ENCODE peak calls at places on chromosomes 11 and 22, in eight cellular contexts. One of them, this sample, is unnamed.

GRCh38 chr11:6653055-6653454 is 2.6 kb downstream of the DCHS1 start:
- DNase-seq in activated T-cell treated with anti-CD3 and anti-CD28 coated beads, Interleukin-2, amount 50 U/mL, for 72 hours: no peak
- DNase-seq in T-helper 17 cell: no peak
- DNase-seq in NCI-H345: no peak
- DNase-seq in AG09309: no peak
- DNase-seq in effector CD4-positive, alpha-beta T cell: no peak
- DNase-seq in NCI-H1436: no peak
- DNase-seq in prostate gland: no peak
- DNase-seq in this sample: no peak

GRCh38 chr22:46929689-46930225 is 167.3 kb downstream of the TBC1D22A start:
- DNase-seq in activated T-cell treated with anti-CD3 and anti-CD28 coated beads, Interleukin-2, amount 50 U/mL, for 72 hours: no peak
- DNase-seq in T-helper 17 cell: no peak
- DNase-seq in NCI-H345: no peak
- DNase-seq in AG09309: no peak
- DNase-seq in effector CD4-positive, alpha-beta T cell: no peak
- DNase-seq in NCI-H1436: no peak
- DNase-seq in prostate gland: no peak
- DNase-seq in this sample: peak

GRCh38 chr11:112613051-112613972 is 347.9 kb upstream of the NCAM1 start:
- DNase-seq in activated T-cell treated with anti-CD3 and anti-CD28 coated beads, Interleukin-2, amount 50 U/mL, for 72 hours: no peak
- DNase-seq in T-helper 17 cell: no peak
- DNase-seq in NCI-H345: peak
- DNase-seq in AG09309: no peak
- DNase-seq in effector CD4-positive, alpha-beta T cell: no peak
- DNase-seq in NCI-H1436: peak
- DNase-seq in prostate gland: no peak
- DNase-seq in this sample: no peak

GRCh38 chr11:59223177-59223576 is 10.4 kb upstream of the MPEG1 start:
- DNase-seq in activated T-cell treated with anti-CD3 and anti-CD28 coated beads, Interleukin-2, amount 50 U/mL, for 72 hours: no peak
- DNase-seq in T-helper 17 cell: no peak
- DNase-seq in NCI-H345: no peak
- DNase-seq in AG09309: no peak
- DNase-seq in effector CD4-positive, alpha-beta T cell: no peak
- DNase-seq in NCI-H1436: no peak
- DNase-seq in prostate gland: no peak
- DNase-seq in this sample: no peak

GRCh38 chr11:65185869-65186341 is 4.2 kb downstream of the CAPN1 start:
- DNase-seq in activated T-cell treated with anti-CD3 and anti-CD28 coated beads, Interleukin-2, amount 50 U/mL, for 72 hours: no peak
- DNase-seq in T-helper 17 cell: no peak
- DNase-seq in NCI-H345: no peak
- DNase-seq in AG09309: no peak
- DNase-seq in effector CD4-positive, alpha-beta T cell: no peak
- DNase-seq in NCI-H1436: no peak
- DNase-seq in prostate gland: no peak
- DNase-seq in this sample: no peak

GRCh38 chr11:61752117-61752924 is at the start of gene MYRF:
- DNase-seq in activated T-cell treated with anti-CD3 and anti-CD28 coated beads, Interleukin-2, amount 50 U/mL, for 72 hours: peak
- DNase-seq in T-helper 17 cell: peak
- DNase-seq in NCI-H345: peak
- DNase-seq in AG09309: no peak
- DNase-seq in effector CD4-positive, alpha-beta T cell: peak
- DNase-seq in NCI-H1436: peak
- DNase-seq in prostate gland: peak
- DNase-seq in this sample: no peak

GRCh38 chr11:86460461-86461404 is 86.0 kb downstream of the CCDC81 start:
- DNase-seq in activated T-cell treated with anti-CD3 and anti-CD28 coated beads, Interleukin-2, amount 50 U/mL, for 72 hours: no peak
- DNase-seq in T-helper 17 cell: no peak
- DNase-seq in NCI-H345: no peak
- DNase-seq in AG09309: no peak
- DNase-seq in effector CD4-positive, alpha-beta T cell: no peak
- DNase-seq in NCI-H1436: no peak
- DNase-seq in prostate gland: no peak
- DNase-seq in this sample: no peak

GRCh38 chr11:13434247-13435205 is 28.5 kb downstream of the BTBD10 start:
- DNase-seq in activated T-cell treated with anti-CD3 and anti-CD28 coated beads, Interleukin-2, amount 50 U/mL, for 72 hours: no peak
- DNase-seq in T-helper 17 cell: no peak
- DNase-seq in NCI-H345: peak
- DNase-seq in AG09309: no peak
- DNase-seq in effector CD4-positive, alpha-beta T cell: no peak
- DNase-seq in NCI-H1436: no peak
- DNase-seq in prostate gland: no peak
- DNase-seq in this sample: no peak

GRCh38 chr11:86228967-86229330 is 15.6 kb upstream of the EED start:
- DNase-seq in activated T-cell treated with anti-CD3 and anti-CD28 coated beads, Interleukin-2, amount 50 U/mL, for 72 hours: peak
- DNase-seq in T-helper 17 cell: no peak
- DNase-seq in NCI-H345: no peak
- DNase-seq in AG09309: no peak
- DNase-seq in effector CD4-positive, alpha-beta T cell: no peak
- DNase-seq in NCI-H1436: no peak
- DNase-seq in prostate gland: no peak
- DNase-seq in this sample: no peak

GRCh38 chr11:73203790-73204189 is 14.3 kb upstream of the P2RY2 start:
- DNase-seq in activated T-cell treated with anti-CD3 and anti-CD28 coated beads, Interleukin-2, amount 50 U/mL, for 72 hours: no peak
- DNase-seq in T-helper 17 cell: no peak
- DNase-seq in NCI-H345: no peak
- DNase-seq in AG09309: no peak
- DNase-seq in effector CD4-positive, alpha-beta T cell: no peak
- DNase-seq in NCI-H1436: no peak
- DNase-seq in prostate gland: no peak
- DNase-seq in this sample: no peak

GRCh38 chr11:35347921-35348331 is 71.4 kb downstream of the SLC1A2 start:
- DNase-seq in activated T-cell treated with anti-CD3 and anti-CD28 coated beads, Interleukin-2, amount 50 U/mL, for 72 hours: no peak
- DNase-seq in T-helper 17 cell: no peak
- DNase-seq in NCI-H345: no peak
- DNase-seq in AG09309: peak
- DNase-seq in effector CD4-positive, alpha-beta T cell: no peak
- DNase-seq in NCI-H1436: no peak
- DNase-seq in prostate gland: no peak
- DNase-seq in this sample: no peak

GRCh38 chr11:35042265-35042664 is 96.7 kb upstream of the CD44 start:
- DNase-seq in activated T-cell treated with anti-CD3 and anti-CD28 coated beads, Interleukin-2, amount 50 U/mL, for 72 hours: no peak
- DNase-seq in T-helper 17 cell: no peak
- DNase-seq in NCI-H345: no peak
- DNase-seq in AG09309: no peak
- DNase-seq in effector CD4-positive, alpha-beta T cell: no peak
- DNase-seq in NCI-H1436: no peak
- DNase-seq in prostate gland: no peak
- DNase-seq in this sample: no peak

GRCh38 chr22:36386900-36387663 is 685 bp downstream of the MYH9 start:
- DNase-seq in activated T-cell treated with anti-CD3 and anti-CD28 coated beads, Interleukin-2, amount 50 U/mL, for 72 hours: peak
- DNase-seq in T-helper 17 cell: peak
- DNase-seq in NCI-H345: no peak
- DNase-seq in AG09309: no peak
- DNase-seq in effector CD4-positive, alpha-beta T cell: no peak
- DNase-seq in NCI-H1436: no peak
- DNase-seq in prostate gland: peak
- DNase-seq in this sample: peak

GRCh38 chr11:66638177-66639065 is at the start of gene RBM4:
- DNase-seq in activated T-cell treated with anti-CD3 and anti-CD28 coated beads, Interleukin-2, amount 50 U/mL, for 72 hours: peak
- DNase-seq in T-helper 17 cell: peak
- DNase-seq in NCI-H345: peak
- DNase-seq in AG09309: peak
- DNase-seq in effector CD4-positive, alpha-beta T cell: peak
- DNase-seq in NCI-H1436: peak
- DNase-seq in prostate gland: peak
- DNase-seq in this sample: peak

GRCh38 chr11:85653048-85653447 is 5.3 kb downstream of the TMEM126A start:
- DNase-seq in activated T-cell treated with anti-CD3 and anti-CD28 coated beads, Interleukin-2, amount 50 U/mL, for 72 hours: no peak
- DNase-seq in T-helper 17 cell: no peak
- DNase-seq in NCI-H345: no peak
- DNase-seq in AG09309: no peak
- DNase-seq in effector CD4-positive, alpha-beta T cell: no peak
- DNase-seq in NCI-H1436: no peak
- DNase-seq in prostate gland: no peak
- DNase-seq in this sample: no peak

GRCh38 chr22:25331050-25331449 is 111.6 kb downstream of the CRYBB2 start:
- DNase-seq in activated T-cell treated with anti-CD3 and anti-CD28 coated beads, Interleukin-2, amount 50 U/mL, for 72 hours: no peak
- DNase-seq in T-helper 17 cell: no peak
- DNase-seq in NCI-H345: no peak
- DNase-seq in AG09309: no peak
- DNase-seq in effector CD4-positive, alpha-beta T cell: no peak
- DNase-seq in NCI-H1436: no peak
- DNase-seq in prostate gland: no peak
- DNase-seq in this sample: no peak

GRCh38 chr11:122207921-122208764 is 92.1 kb upstream of the BLID start:
- DNase-seq in activated T-cell treated with anti-CD3 and anti-CD28 coated beads, Interleukin-2, amount 50 U/mL, for 72 hours: no peak
- DNase-seq in T-helper 17 cell: no peak
- DNase-seq in NCI-H345: no peak
- DNase-seq in AG09309: peak
- DNase-seq in effector CD4-positive, alpha-beta T cell: no peak
- DNase-seq in NCI-H1436: no peak
- DNase-seq in prostate gland: no peak
- DNase-seq in this sample: no peak

GRCh38 chr11:122633219-122633829 is 22.2 kb upstream of the UBASH3B start:
- DNase-seq in activated T-cell treated with anti-CD3 and anti-CD28 coated beads, Interleukin-2, amount 50 U/mL, for 72 hours: no peak
- DNase-seq in T-helper 17 cell: no peak
- DNase-seq in NCI-H345: peak
- DNase-seq in AG09309: no peak
- DNase-seq in effector CD4-positive, alpha-beta T cell: no peak
- DNase-seq in NCI-H1436: no peak
- DNase-seq in prostate gland: no peak
- DNase-seq in this sample: peak

GRCh38 chr22:44684506-44685383 is 17.3 kb upstream of the PRR5 start:
- DNase-seq in activated T-cell treated with anti-CD3 and anti-CD28 coated beads, Interleukin-2, amount 50 U/mL, for 72 hours: peak
- DNase-seq in T-helper 17 cell: peak
- DNase-seq in NCI-H345: peak
- DNase-seq in AG09309: peak
- DNase-seq in effector CD4-positive, alpha-beta T cell: peak
- DNase-seq in NCI-H1436: peak
- DNase-seq in prostate gland: peak
- DNase-seq in this sample: peak

GRCh38 chr22:39494471-39495120 is 7.5 kb upstream of the MIEF1 start:
- DNase-seq in activated T-cell treated with anti-CD3 and anti-CD28 coated beads, Interleukin-2, amount 50 U/mL, for 72 hours: no peak
- DNase-seq in T-helper 17 cell: no peak
- DNase-seq in NCI-H345: no peak
- DNase-seq in AG09309: no peak
- DNase-seq in effector CD4-positive, alpha-beta T cell: no peak
- DNase-seq in NCI-H1436: no peak
- DNase-seq in prostate gland: no peak
- DNase-seq in this sample: no peak

GRCh38 chr11:63901660-63902059 is 15.3 kb downstream of the RCOR2 start:
- DNase-seq in activated T-cell treated with anti-CD3 and anti-CD28 coated beads, Interleukin-2, amount 50 U/mL, for 72 hours: no peak
- DNase-seq in T-helper 17 cell: no peak
- DNase-seq in NCI-H345: no peak
- DNase-seq in AG09309: no peak
- DNase-seq in effector CD4-positive, alpha-beta T cell: no peak
- DNase-seq in NCI-H1436: no peak
- DNase-seq in prostate gland: no peak
- DNase-seq in this sample: no peak

GRCh38 chr11:106656646-106657045 is 361.6 kb downstream of the GUCY1A2 start:
- DNase-seq in activated T-cell treated with anti-CD3 and anti-CD28 coated beads, Interleukin-2, amount 50 U/mL, for 72 hours: no peak
- DNase-seq in T-helper 17 cell: no peak
- DNase-seq in NCI-H345: no peak
- DNase-seq in AG09309: no peak
- DNase-seq in effector CD4-positive, alpha-beta T cell: no peak
- DNase-seq in NCI-H1436: no peak
- DNase-seq in prostate gland: no peak
- DNase-seq in this sample: no peak

GRCh38 chr11:63592975-63593395 is 21.2 kb downstream of the PLAAT3 start:
- DNase-seq in activated T-cell treated with anti-CD3 and anti-CD28 coated beads, Interleukin-2, amount 50 U/mL, for 72 hours: no peak
- DNase-seq in T-helper 17 cell: no peak
- DNase-seq in NCI-H345: no peak
- DNase-seq in AG09309: no peak
- DNase-seq in effector CD4-positive, alpha-beta T cell: no peak
- DNase-seq in NCI-H1436: peak
- DNase-seq in prostate gland: no peak
- DNase-seq in this sample: no peak

GRCh38 chr11:32830796-32831195 is 1.1 kb downstream of the PRRG4 start:
- DNase-seq in activated T-cell treated with anti-CD3 and anti-CD28 coated beads, Interleukin-2, amount 50 U/mL, for 72 hours: no peak
- DNase-seq in T-helper 17 cell: no peak
- DNase-seq in NCI-H345: no peak
- DNase-seq in AG09309: no peak
- DNase-seq in effector CD4-positive, alpha-beta T cell: no peak
- DNase-seq in NCI-H1436: no peak
- DNase-seq in prostate gland: peak
- DNase-seq in this sample: no peak

GRCh38 chr22:35209203-35209602 is 48.1 kb upstream of the HMGXB4 start:
- DNase-seq in activated T-cell treated with anti-CD3 and anti-CD28 coated beads, Interleukin-2, amount 50 U/mL, for 72 hours: no peak
- DNase-seq in T-helper 17 cell: no peak
- DNase-seq in NCI-H345: no peak
- DNase-seq in AG09309: no peak
- DNase-seq in effector CD4-positive, alpha-beta T cell: no peak
- DNase-seq in NCI-H1436: no peak
- DNase-seq in prostate gland: no peak
- DNase-seq in this sample: no peak

GRCh38 chr11:19344661-19345518 is 104.1 kb upstream of the E2F8 start:
- DNase-seq in activated T-cell treated with anti-CD3 and anti-CD28 coated beads, Interleukin-2, amount 50 U/mL, for 72 hours: no peak
- DNase-seq in T-helper 17 cell: no peak
- DNase-seq in NCI-H345: peak
- DNase-seq in AG09309: no peak
- DNase-seq in effector CD4-positive, alpha-beta T cell: no peak
- DNase-seq in NCI-H1436: peak
- DNase-seq in prostate gland: no peak
- DNase-seq in this sample: no peak

GRCh38 chr11:94563176-94563847 is 3.9 kb upstream of the PIWIL4 start:
- DNase-seq in activated T-cell treated with anti-CD3 and anti-CD28 coated beads, Interleukin-2, amount 50 U/mL, for 72 hours: no peak
- DNase-seq in T-helper 17 cell: no peak
- DNase-seq in NCI-H345: no peak
- DNase-seq in AG09309: no peak
- DNase-seq in effector CD4-positive, alpha-beta T cell: no peak
- DNase-seq in NCI-H1436: no peak
- DNase-seq in prostate gland: no peak
- DNase-seq in this sample: no peak

This sample was measured in cardiac septum.